ENCODE peak calls at places on chromosome 5, in four cellular contexts. B is stimulated activated CD4-positive, alpha-beta T cell treated with anti-CD3 and anti-CD28 coated beads, Interleukin-4, amount 100 ng/mL, for 48 hours; D is BJ; J is CD4-positive, alpha-beta memory T cell. H is an unnamed sample.

GRCh38 chr5:75510836-75511434 is 494 bp downstream of the CERT1 start:
- DNase-seq in J (no peak), B (peak; percentile 25), D (no peak), H (no peak)

GRCh38 chr5:174355208-174355612 is 309.7 kb downstream of the NSG2 start:
- DNase-seq in J (no peak), B (no peak), D (peak; percentile 95), H (no peak)

GRCh38 chr5:112554089-112554977 is 135.3 kb upstream of the EPB41L4A start:
- DNase-seq in B (no peak), D (no peak), J (no peak), H (no peak)

GRCh38 chr5:88732181-88732633 is 150.8 kb downstream of the MEF2C start:
- DNase-seq in J (no peak), D (no peak), B (no peak), H (no peak)

GRCh38 chr5:40291338-40291737 is 388.4 kb upstream of the PTGER4 start:
- DNase-seq in D (no peak), J (no peak), B (no peak), H (no peak)

GRCh38 chr5:59099270-59099994 is 516.6 kb downstream of the RAB3C start:
- DNase-seq in J (peak; percentile 70), D (no peak), B (peak; percentile 18), H (no peak)

GRCh38 chr5:82717734-82718133 is 359.5 kb downstream of the TMEM167A start:
- DNase-seq in J (no peak), D (no peak), B (no peak), H (no peak)

GRCh38 chr5:108046955-108047670 is 334.8 kb downstream of the FBXL17 start:
- DNase-seq in J (no peak), B (no peak), D (no peak), H (no peak)

H was measured in GM12891.